ENCODE peak calls at places on chromosomes 4 and X, in four cellular contexts. A is lung; F is activated CD8-positive, alpha-beta T cell treated with anti-CD3 and anti-CD28 coated beads, Interleukin-2, amount 10 ng/mL, durations not matched to agents 7 days and 5 days; G is tibial artery. P is an unnamed sample.

GRCh38 chr4:159159611-159160010 is 56.7 kb downstream of the RAPGEF2 start:
- DNase-seq in G (no peak), A (no peak), F (no peak), P (no peak)

GRCh38 chr4:69896530-69897116 is 34.2 kb upstream of the CSN1S1 start:
- DNase-seq in A (no peak), G (no peak), F (no peak), P (no peak)

GRCh38 chr4:141124224-141124623 is 9.0 kb downstream of the RNF150 start:
- DNase-seq in F (no peak), G (no peak), A (no peak), P (no peak)

GRCh38 chrX:8760021-8760420 is 28.1 kb upstream of the ANOS1 start:
- DNase-seq in F (no peak), A (no peak), G (no peak), P (no peak)

GRCh38 chr4:54233128-54233696 is 4.1 kb downstream of the PDGFRA start:
- DNase-seq in A (peak), G (peak), F (peak), P (peak)

GRCh38 chr4:127975121-127975770 is 10.0 kb downstream of the ABHD18 start:
- DNase-seq in A (no peak), F (no peak), G (no peak), P (no peak)

GRCh38 chr4:77177196-77177595 is 20.2 kb downstream of the CCNG2 start:
- DNase-seq in A (no peak), F (no peak), G (no peak), P (no peak)

GRCh38 chrX:10038585-10038984 is 71.4 kb downstream of the CLDN34 start:
- DNase-seq in A (no peak), F (no peak), G (no peak), P (no peak)

GRCh38 chr4:153204247-153205027 is at the start of gene TRIM2:
- DNase-seq in F (no peak), A (peak), G (peak), P (no peak)

GRCh38 chrX:7115557-7115956 is 32.0 kb upstream of the STS start:
- DNase-seq in F (no peak), A (no peak), G (no peak), P (no peak)

GRCh38 chr4:55087930-55088293 is 37.5 kb downstream of the KDR start:
- DNase-seq in G (no peak), F (no peak), A (no peak), P (no peak)

GRCh38 chrX:6021316-6022091 is 207.2 kb downstream of the NLGN4X start:
- DNase-seq in G (no peak), A (peak), F (peak), P (no peak)

GRCh38 chr4:108369035-108369655 is 200.4 kb upstream of the LEF1 start:
- DNase-seq in F (no peak), G (no peak), A (no peak), P (no peak)

P was measured in aorta.